ENCODE peak calls at places on chromosomes 7 and 10, in four cellular contexts. One of them, this sample, is unnamed.
A peak's percentile ranks its signal among the peaks of the same experiment; 100 is the strongest.

GRCh38 chr7:18788026-18788425 is 292.5 kb downstream of the HDAC9 start:
- DNase-seq in K562: no peak
- DNase-seq in GM12878: no peak
- DNase-seq in GM23338: no peak
- DNase-seq in this sample: no peak

GRCh38 chr10:11724938-11725776 is 17.0 kb upstream of the ECHDC3 start:
- DNase-seq in GM12878: peak; percentile 60
- DNase-seq in GM23338: peak; percentile 60
- DNase-seq in K562: peak; percentile 81
- DNase-seq in this sample: peak; percentile 71

GRCh38 chr10:110512461-110513187 is 14.9 kb downstream of the DUSP5 start:
- DNase-seq in K562: peak; percentile 43
- DNase-seq in GM23338: no peak
- DNase-seq in GM12878: no peak
- DNase-seq in this sample: peak; percentile 59

GRCh38 chr10:124243702-124244121 is 150.3 kb upstream of the CHST15 start:
- DNase-seq in GM23338: no peak
- DNase-seq in GM12878: no peak
- DNase-seq in K562: no peak
- DNase-seq in this sample: no peak

GRCh38 chr7:138097064-138097741 is 20.9 kb downstream of the AKR1D1 start:
- DNase-seq in GM12878: no peak
- DNase-seq in GM23338: peak; percentile 53
- DNase-seq in K562: peak; percentile 60
- DNase-seq in this sample: peak; percentile 14

GRCh38 chr7:141355057-141355456 is 196.2 kb upstream of the AGK start:
- DNase-seq in K562: no peak
- DNase-seq in GM12878: no peak
- DNase-seq in GM23338: no peak
- DNase-seq in this sample: no peak

GRCh38 chr7:43700059-43700501 is 29.2 kb downstream of the COA1 start:
- DNase-seq in K562: peak; percentile 37
- DNase-seq in GM23338: peak; percentile 43
- DNase-seq in GM12878: no peak
- DNase-seq in this sample: peak; percentile 56

GRCh38 chr7:27171636-27172387 is 2.3 kb downstream of the HOXA10 start:
- DNase-seq in GM23338: peak; percentile 52
- DNase-seq in K562: no peak
- DNase-seq in GM12878: no peak
- DNase-seq in this sample: no peak

GRCh38 chr7:80611779-80612178 is 26.7 kb upstream of the CD36 start:
- DNase-seq in GM12878: no peak
- DNase-seq in GM23338: no peak
- DNase-seq in K562: no peak
- DNase-seq in this sample: peak; percentile 79

GRCh38 chr10:122446668-122447410 is 7.6 kb upstream of the ARMS2 start:
- DNase-seq in K562: peak; percentile 2
- DNase-seq in GM12878: no peak
- DNase-seq in GM23338: peak; percentile 30
- DNase-seq in this sample: peak; percentile 34

GRCh38 chr7:94222516-94222915 is 172.2 kb upstream of the COL1A2 start:
- DNase-seq in GM23338: no peak
- DNase-seq in K562: no peak
- DNase-seq in GM12878: no peak
- DNase-seq in this sample: no peak

GRCh38 chr7:142001163-142001874 is 5.6 kb downstream of the MGAM start:
- DNase-seq in GM12878: no peak
- DNase-seq in GM23338: no peak
- DNase-seq in K562: no peak
- DNase-seq in this sample: no peak

GRCh38 chr7:139600306-139600705 is 76.8 kb downstream of the CLEC2L start:
- DNase-seq in GM12878: no peak
- DNase-seq in GM23338: no peak
- DNase-seq in K562: peak; percentile 33
- DNase-seq in this sample: no peak

GRCh38 chr7:66363655-66364054 is 158.5 kb downstream of the TPST1 start:
- DNase-seq in GM12878: no peak
- DNase-seq in GM23338: no peak
- DNase-seq in K562: no peak
- DNase-seq in this sample: no peak

GRCh38 chr10:7956508-7956907 is 98.0 kb upstream of the GATA3 start:
- DNase-seq in GM12878: peak; percentile 45
- DNase-seq in K562: peak; percentile 35
- DNase-seq in GM23338: no peak
- DNase-seq in this sample: no peak

GRCh38 chr7:150446288-150446938 is 4.0 kb upstream of the GIMAP8 start:
- DNase-seq in GM12878: no peak
- DNase-seq in GM23338: no peak
- DNase-seq in K562: no peak
- DNase-seq in this sample: no peak

GRCh38 chr7:5695709-5696345 is 85.6 kb downstream of the RNF216 start:
- DNase-seq in GM23338: no peak
- DNase-seq in GM12878: no peak
- DNase-seq in K562: no peak
- DNase-seq in this sample: no peak

GRCh38 chr10:43372751-43373445 is 1.5 kb downstream of the FXYD4 start:
- DNase-seq in GM23338: no peak
- DNase-seq in GM12878: no peak
- DNase-seq in K562: no peak
- DNase-seq in this sample: no peak

GRCh38 chr7:90877201-90877600 is 281.1 kb downstream of the CDK14 start:
- DNase-seq in K562: no peak
- DNase-seq in GM12878: peak; percentile 30
- DNase-seq in GM23338: no peak
- DNase-seq in this sample: no peak

GRCh38 chr10:71039551-71039950 is 151.2 kb upstream of the PCBD1 start:
- DNase-seq in K562: no peak
- DNase-seq in GM23338: no peak
- DNase-seq in GM12878: no peak
- DNase-seq in this sample: no peak

GRCh38 chr10:71038921-71039320 is 150.6 kb upstream of the PCBD1 start:
- DNase-seq in K562: no peak
- DNase-seq in GM23338: no peak
- DNase-seq in GM12878: no peak
- DNase-seq in this sample: no peak

GRCh38 chr10:71040326-71040725 is 152.0 kb upstream of the PCBD1 start:
- DNase-seq in GM23338: no peak
- DNase-seq in GM12878: no peak
- DNase-seq in K562: no peak
- DNase-seq in this sample: no peak

GRCh38 chr10:71042699-71043098 is 154.3 kb upstream of the PCBD1 start:
- DNase-seq in GM23338: no peak
- DNase-seq in GM12878: no peak
- DNase-seq in K562: no peak
- DNase-seq in this sample: no peak

DNA sequence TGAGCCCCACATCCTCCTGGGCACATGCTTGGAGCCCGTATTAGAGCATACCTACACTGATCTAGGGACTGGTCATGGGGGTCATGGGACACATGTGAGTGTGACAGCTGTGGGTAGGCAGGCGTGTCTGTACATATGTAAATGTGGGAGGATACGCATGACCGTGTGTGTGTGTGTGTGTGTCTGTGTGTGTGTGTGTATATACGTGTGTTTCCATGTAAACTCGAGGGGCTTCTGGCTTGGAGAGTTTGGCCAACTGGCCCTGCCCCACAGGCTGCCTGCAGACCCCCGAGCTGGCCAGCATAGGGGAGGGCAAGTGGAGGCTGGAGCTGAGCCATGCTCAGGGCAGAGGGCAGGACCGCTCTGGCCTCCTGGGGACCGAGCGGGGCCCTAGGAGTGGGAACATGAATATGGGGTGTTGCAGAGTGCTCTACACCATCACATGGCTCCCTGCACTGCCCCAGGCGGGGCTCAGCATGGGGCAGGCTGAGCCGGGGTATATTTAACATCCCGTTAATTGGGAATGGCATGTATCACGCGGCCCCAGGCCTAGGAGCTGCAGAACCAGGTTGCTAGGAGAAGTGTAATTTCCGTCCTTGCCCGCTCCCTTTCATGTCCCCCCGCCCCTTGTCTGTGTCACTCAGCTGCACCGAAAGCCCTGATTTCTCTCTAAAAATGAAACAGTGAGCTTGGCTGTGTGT is 152.7 kb upstream of the PCBD1 start:
- DNase-seq in GM23338: no peak
- DNase-seq in K562: no peak
- DNase-seq in GM12878: no peak
- DNase-seq in this sample: no peak
- TF ChIP-seq JUNB in GM23338: no peak
- TF ChIP-seq JUNB in K562: no peak
- TF ChIP-seq JUNB in GM12878: no peak
- TF ChIP-seq JUNB in this sample: no peak

DNA sequence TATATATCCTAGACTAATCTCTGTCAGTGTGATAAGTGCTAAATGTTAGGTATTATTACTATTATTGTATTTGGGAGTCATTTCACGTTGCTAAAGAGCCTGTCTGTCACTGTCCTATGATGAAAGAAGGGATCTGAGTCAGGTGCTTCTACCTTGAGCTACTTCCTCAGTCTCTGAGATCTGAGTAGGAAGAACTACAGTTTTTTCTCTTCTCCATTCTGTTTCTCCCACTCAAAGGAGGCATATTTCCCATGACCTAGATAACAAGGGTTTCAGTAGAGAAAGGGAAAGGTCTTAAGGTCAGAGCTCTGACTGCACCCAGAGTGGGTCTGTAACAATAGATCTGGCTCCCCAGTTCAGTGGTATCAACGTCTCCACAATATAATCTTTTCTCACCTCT is 38.3 kb downstream of the USP54 start:
- DNase-seq in GM12878: no peak
- DNase-seq in K562: no peak
- DNase-seq in GM23338: no peak
- DNase-seq in this sample: no peak
- TF ChIP-seq JUNB in GM12878: no peak
- TF ChIP-seq JUNB in K562: no peak
- TF ChIP-seq JUNB in GM23338: no peak
- TF ChIP-seq JUNB in this sample: no peak

DNA sequence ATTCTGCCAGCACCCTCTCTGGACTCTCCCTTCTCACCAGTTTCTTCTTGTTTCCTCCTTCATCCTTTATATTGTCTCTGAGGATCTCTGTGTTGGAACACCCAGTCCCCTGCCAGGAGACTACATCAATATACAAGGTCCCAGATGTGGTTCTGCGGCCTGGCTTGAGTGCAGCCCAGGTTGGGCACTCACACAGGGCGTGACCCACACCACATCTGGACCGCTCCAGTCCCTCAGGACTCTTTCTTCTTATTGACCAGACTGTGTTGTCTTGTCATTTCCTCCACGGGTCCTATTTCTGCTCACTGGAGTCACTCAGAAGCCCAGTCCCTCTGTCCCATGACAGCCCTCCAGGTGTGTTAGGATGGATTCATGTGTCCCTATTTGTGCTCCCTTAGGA is 26.0 kb downstream of the NKX2-3 start:
- DNase-seq in GM12878: no peak
- DNase-seq in K562: no peak
- DNase-seq in GM23338: no peak
- DNase-seq in this sample: no peak
- TF ChIP-seq JUNB in GM12878: no peak
- TF ChIP-seq JUNB in K562: no peak
- TF ChIP-seq JUNB in GM23338: no peak
- TF ChIP-seq JUNB in this sample: no peak

DNA sequence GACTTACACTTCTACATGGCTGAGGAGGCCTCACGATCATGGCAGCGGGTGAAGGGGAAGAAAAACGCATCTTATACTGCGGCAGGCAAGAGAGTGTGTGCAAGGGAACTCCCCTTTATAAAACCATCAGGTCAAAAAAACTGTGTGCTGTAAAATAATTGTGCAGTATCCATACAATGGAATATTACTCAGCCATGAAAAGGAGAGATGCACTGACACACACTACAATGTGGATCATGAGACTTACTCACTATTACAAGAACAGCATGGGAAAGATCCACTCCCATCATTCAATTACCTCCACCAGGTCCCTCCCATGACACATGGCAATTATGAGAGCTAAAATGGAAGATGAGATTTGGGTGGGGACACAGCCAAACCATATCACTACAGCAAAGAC is 27.2 kb upstream of the CARD11 start:
- DNase-seq in GM12878: no peak
- DNase-seq in GM23338: no peak
- DNase-seq in K562: no peak
- DNase-seq in this sample: no peak
- TF ChIP-seq JUNB in GM12878: no peak
- TF ChIP-seq JUNB in GM23338: no peak
- TF ChIP-seq JUNB in K562: no peak
- TF ChIP-seq JUNB in this sample: no peak

DNA sequence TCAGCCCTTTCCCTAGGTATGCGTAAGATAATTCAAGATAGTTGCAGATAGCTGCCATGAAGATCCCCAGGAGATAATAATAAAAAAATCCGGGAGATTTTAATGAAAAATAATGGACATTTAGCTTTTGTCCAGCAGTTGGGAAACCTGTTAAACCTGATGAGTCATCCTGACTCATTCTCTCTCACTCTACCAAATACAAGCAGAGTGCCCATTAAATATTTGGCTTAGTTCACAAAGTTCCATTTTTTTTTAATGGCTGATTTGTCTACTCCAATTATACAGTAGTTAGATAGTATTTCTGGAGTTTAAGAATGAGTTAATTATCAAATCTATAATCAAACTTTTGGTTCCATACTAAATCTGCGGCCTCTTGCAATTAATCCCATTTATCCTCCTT is 2.1 kb upstream of the SHTN1 start:
- DNase-seq in GM23338: no peak
- DNase-seq in K562: peak; percentile 65
- DNase-seq in GM12878: no peak
- DNase-seq in this sample: peak; percentile 58
- TF ChIP-seq JUNB in GM23338: no peak
- TF ChIP-seq JUNB in K562: peak; percentile 81
- TF ChIP-seq JUNB in GM12878: no peak
- TF ChIP-seq JUNB in this sample: peak; percentile 81

GRCh38 chr7:9349625-9350024 is 916.2 kb downstream of the NXPH1 start:
- DNase-seq in GM12878: no peak
- DNase-seq in GM23338: no peak
- DNase-seq in K562: no peak
- DNase-seq in this sample: no peak
- TF ChIP-seq JUNB in GM12878: no peak
- TF ChIP-seq JUNB in GM23338: no peak
- TF ChIP-seq JUNB in K562: no peak
- TF ChIP-seq JUNB in this sample: no peak

DNA sequence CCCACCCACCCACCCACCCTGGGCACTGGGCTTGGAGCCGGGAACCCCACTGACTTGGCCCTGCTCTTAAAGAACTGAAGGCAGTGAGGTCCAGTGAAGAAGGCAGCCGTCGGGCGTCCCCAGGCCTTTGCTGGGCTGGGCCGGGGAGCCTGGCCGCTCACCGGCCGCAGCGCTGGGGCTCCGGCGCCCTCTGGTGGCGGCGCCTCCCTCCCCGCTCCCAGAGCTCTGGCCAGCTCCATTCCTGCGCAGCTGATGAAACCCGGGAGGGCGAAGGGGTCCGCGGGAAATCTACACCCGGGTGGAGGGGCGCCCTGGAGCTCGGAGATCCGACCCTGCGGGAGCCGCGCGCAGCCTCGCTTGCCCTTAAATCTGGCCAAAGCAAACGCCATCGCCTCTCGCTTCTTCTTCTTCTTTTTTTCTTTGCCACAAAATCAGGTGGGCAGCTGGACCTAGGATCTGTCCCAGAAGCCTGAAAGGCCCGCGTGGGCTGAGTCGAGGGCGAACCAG is 1.7 kb upstream of the CXCL12 start:
- DNase-seq in GM23338: peak; percentile 86
- DNase-seq in GM12878: no peak
- DNase-seq in K562: peak; percentile 65
- DNase-seq in this sample: peak; percentile 48
- TF ChIP-seq JUNB in GM23338: no peak
- TF ChIP-seq JUNB in GM12878: no peak
- TF ChIP-seq JUNB in K562: no peak
- TF ChIP-seq JUNB in this sample: no peak

GRCh38 chr10:127833804-127834203 is 58.9 kb downstream of the CLRN3 start:
- DNase-seq in K562: no peak
- DNase-seq in GM12878: no peak
- DNase-seq in GM23338: no peak
- DNase-seq in this sample: no peak
- TF ChIP-seq JUNB in K562: no peak
- TF ChIP-seq JUNB in GM12878: no peak
- TF ChIP-seq JUNB in GM23338: no peak
- TF ChIP-seq JUNB in this sample: no peak

This sample was measured in A549.